ENCODE peak calls at places on chromosomes 3 and 15, in six cellular contexts. One of them, this sample, is unnamed.

GRCh38 chr3:69009559-69010410 is 3.7 kb downstream of the EOGT start:
- DNase-seq in lower leg skin: no peak
- DNase-seq in AG04450: peak; percentile 86
- DNase-seq in GM20000: no peak
- DNase-seq in GM10248: no peak
- DNase-seq in fibroblast of the aortic adventitia: peak; percentile 94
- DNase-seq in this sample: no peak

GRCh38 chr15:88834211-88834812 is 31.1 kb downstream of the ACAN start:
- DNase-seq in lower leg skin: peak; percentile 87
- DNase-seq in AG04450: no peak
- DNase-seq in GM20000: peak; percentile 38
- DNase-seq in GM10248: no peak
- DNase-seq in fibroblast of the aortic adventitia: peak; percentile 74
- DNase-seq in this sample: no peak

GRCh38 chr15:34986326-34987181 is 1.5 kb downstream of the ZNF770 start:
- DNase-seq in lower leg skin: no peak
- DNase-seq in AG04450: no peak
- DNase-seq in GM20000: no peak
- DNase-seq in GM10248: no peak
- DNase-seq in fibroblast of the aortic adventitia: no peak
- DNase-seq in this sample: no peak

GRCh38 chr15:55654541-55654940 is 66.4 kb upstream of the PYGO1 start:
- DNase-seq in lower leg skin: no peak
- DNase-seq in AG04450: peak; percentile 3
- DNase-seq in GM20000: no peak
- DNase-seq in GM10248: no peak
- DNase-seq in fibroblast of the aortic adventitia: peak; percentile 39
- DNase-seq in this sample: no peak

GRCh38 chr15:60918234-60918964 is 310.7 kb downstream of the RORA start:
- DNase-seq in lower leg skin: no peak
- DNase-seq in AG04450: no peak
- DNase-seq in GM20000: no peak
- DNase-seq in GM10248: no peak
- DNase-seq in fibroblast of the aortic adventitia: no peak
- DNase-seq in this sample: no peak

GRCh38 chr3:150177673-150178378 is 207.1 kb upstream of the PFN2 start:
- DNase-seq in lower leg skin: no peak
- DNase-seq in AG04450: peak; percentile 10
- DNase-seq in GM20000: no peak
- DNase-seq in GM10248: no peak
- DNase-seq in fibroblast of the aortic adventitia: peak; percentile 59
- DNase-seq in this sample: no peak

GRCh38 chr3:112628038-112628437 is 12.9 kb downstream of the CCDC80 start:
- DNase-seq in lower leg skin: no peak
- DNase-seq in AG04450: no peak
- DNase-seq in GM20000: no peak
- DNase-seq in GM10248: no peak
- DNase-seq in fibroblast of the aortic adventitia: no peak
- DNase-seq in this sample: no peak

GRCh38 chr3:194337965-194338753 is 13.0 kb downstream of the CPN2 start:
- DNase-seq in lower leg skin: no peak
- DNase-seq in AG04450: no peak
- DNase-seq in GM20000: no peak
- DNase-seq in GM10248: no peak
- DNase-seq in fibroblast of the aortic adventitia: no peak
- DNase-seq in this sample: no peak

GRCh38 chr15:65132841-65133549 is 613 bp downstream of the PDCD7 start:
- DNase-seq in lower leg skin: no peak
- DNase-seq in AG04450: peak; percentile 7
- DNase-seq in GM20000: peak; percentile 79
- DNase-seq in GM10248: peak; percentile 66
- DNase-seq in fibroblast of the aortic adventitia: peak; percentile 40
- DNase-seq in this sample: peak; percentile 74

GRCh38 chr15:58434334-58434888 is 2.6 kb downstream of the LIPC start:
- DNase-seq in lower leg skin: peak; percentile 46
- DNase-seq in AG04450: no peak
- DNase-seq in GM20000: no peak
- DNase-seq in GM10248: no peak
- DNase-seq in fibroblast of the aortic adventitia: no peak
- DNase-seq in this sample: no peak

GRCh38 chr3:101574388-101575156 is 592 bp downstream of the PCNP start:
- DNase-seq in lower leg skin: peak; percentile 89
- DNase-seq in AG04450: no peak
- DNase-seq in GM20000: peak; percentile 41
- DNase-seq in GM10248: no peak
- DNase-seq in fibroblast of the aortic adventitia: peak; percentile 55
- DNase-seq in this sample: no peak

GRCh38 chr3:56810912-56811544 is 9.3 kb upstream of the ARHGEF3 start:
- DNase-seq in lower leg skin: no peak
- DNase-seq in AG04450: no peak
- DNase-seq in GM20000: no peak
- DNase-seq in GM10248: no peak
- DNase-seq in fibroblast of the aortic adventitia: no peak
- DNase-seq in this sample: no peak

GRCh38 chr3:69081583-69082262 is 1.6 kb upstream of the UBA3 start:
- DNase-seq in lower leg skin: no peak
- DNase-seq in AG04450: no peak
- DNase-seq in GM20000: no peak
- DNase-seq in GM10248: no peak
- DNase-seq in fibroblast of the aortic adventitia: no peak
- DNase-seq in this sample: no peak

GRCh38 chr3:157865449-157865862 is 240.8 kb downstream of the SHOX2 start:
- DNase-seq in lower leg skin: no peak
- DNase-seq in AG04450: no peak
- DNase-seq in GM20000: peak; percentile 63
- DNase-seq in GM10248: peak; percentile 58
- DNase-seq in fibroblast of the aortic adventitia: no peak
- DNase-seq in this sample: no peak
- TF ChIP-seq CTCF in lower leg skin: no peak
- TF ChIP-seq CTCF in AG04450: peak; percentile 41
- TF ChIP-seq CTCF in GM20000: peak; percentile 53
- TF ChIP-seq CTCF in GM10248: peak; percentile 80
- TF ChIP-seq CTCF in fibroblast of the aortic adventitia: peak; percentile 36
- TF ChIP-seq CTCF in this sample: peak; percentile 68

GRCh38 chr15:91098451-91098850 is 1.6 kb upstream of the SV2B start:
- DNase-seq in lower leg skin: no peak
- DNase-seq in AG04450: no peak
- DNase-seq in GM20000: no peak
- DNase-seq in GM10248: no peak
- DNase-seq in fibroblast of the aortic adventitia: no peak
- DNase-seq in this sample: no peak

GRCh38 chr15:91100561-91101355 is 701 bp downstream of the SV2B start:
- DNase-seq in lower leg skin: no peak
- DNase-seq in AG04450: no peak
- DNase-seq in GM20000: no peak
- DNase-seq in GM10248: no peak
- DNase-seq in fibroblast of the aortic adventitia: peak; percentile 31
- DNase-seq in this sample: no peak

GRCh38 chr15:91101356-91101920 is 1.4 kb downstream of the SV2B start:
- DNase-seq in lower leg skin: no peak
- DNase-seq in AG04450: no peak
- DNase-seq in GM20000: no peak
- DNase-seq in GM10248: no peak
- DNase-seq in fibroblast of the aortic adventitia: no peak
- DNase-seq in this sample: no peak

GRCh38 chr15:91102546-91103330 is 2.7 kb downstream of the SV2B start:
- DNase-seq in lower leg skin: no peak
- DNase-seq in AG04450: no peak
- DNase-seq in GM20000: no peak
- DNase-seq in GM10248: no peak
- DNase-seq in fibroblast of the aortic adventitia: no peak
- DNase-seq in this sample: no peak

GRCh38 chr15:91099616-91100560 is at the start of gene SV2B:
- DNase-seq in lower leg skin: peak; percentile 91
- DNase-seq in AG04450: no peak
- DNase-seq in GM20000: peak; percentile 73
- DNase-seq in GM10248: peak; percentile 53
- DNase-seq in fibroblast of the aortic adventitia: peak; percentile 23
- DNase-seq in this sample: no peak
- TF ChIP-seq CTCF in lower leg skin: no peak
- TF ChIP-seq CTCF in AG04450: no peak
- TF ChIP-seq CTCF in GM20000: no peak
- TF ChIP-seq CTCF in GM10248: peak; percentile 24
- TF ChIP-seq CTCF in fibroblast of the aortic adventitia: peak; percentile 14
- TF ChIP-seq CTCF in this sample: peak; percentile 22

DNA sequence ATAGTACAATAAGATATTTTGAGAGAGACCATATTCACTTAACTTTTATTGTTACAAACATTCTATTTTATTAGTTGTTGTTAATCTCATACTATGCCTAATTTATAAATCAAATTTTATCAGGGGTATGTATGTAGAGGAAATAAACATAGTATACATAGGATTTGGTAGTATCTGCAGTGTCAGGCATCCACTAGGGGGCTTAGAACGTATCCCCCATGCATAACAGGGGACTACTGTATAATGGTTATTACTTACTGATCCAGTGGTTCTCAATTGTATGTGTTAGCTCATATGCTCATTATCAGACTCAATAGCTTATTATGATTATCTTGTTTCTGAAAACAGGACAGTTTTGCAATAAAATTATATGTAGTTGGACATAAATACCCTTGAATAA is 27.6 kb downstream of the CMC1 start:
- DNase-seq in lower leg skin: no peak
- DNase-seq in AG04450: no peak
- DNase-seq in GM20000: no peak
- DNase-seq in GM10248: no peak
- DNase-seq in fibroblast of the aortic adventitia: no peak
- DNase-seq in this sample: no peak
- TF ChIP-seq CTCF in lower leg skin: no peak
- TF ChIP-seq CTCF in AG04450: peak; percentile 39
- TF ChIP-seq CTCF in GM20000: no peak
- TF ChIP-seq CTCF in GM10248: no peak
- TF ChIP-seq CTCF in fibroblast of the aortic adventitia: peak; percentile 28
- TF ChIP-seq CTCF in this sample: peak; percentile 61

GRCh38 chr3:106570426-106570825 is 701.6 kb upstream of the CBLB start:
- DNase-seq in lower leg skin: no peak
- DNase-seq in AG04450: no peak
- DNase-seq in GM20000: no peak
- DNase-seq in GM10248: no peak
- DNase-seq in fibroblast of the aortic adventitia: no peak
- DNase-seq in this sample: no peak

GRCh38 chr3:106560451-106560966 is 691.7 kb upstream of the CBLB start:
- DNase-seq in lower leg skin: no peak
- DNase-seq in AG04450: no peak
- DNase-seq in GM20000: no peak
- DNase-seq in GM10248: no peak
- DNase-seq in fibroblast of the aortic adventitia: peak; percentile 82
- DNase-seq in this sample: no peak

DNA sequence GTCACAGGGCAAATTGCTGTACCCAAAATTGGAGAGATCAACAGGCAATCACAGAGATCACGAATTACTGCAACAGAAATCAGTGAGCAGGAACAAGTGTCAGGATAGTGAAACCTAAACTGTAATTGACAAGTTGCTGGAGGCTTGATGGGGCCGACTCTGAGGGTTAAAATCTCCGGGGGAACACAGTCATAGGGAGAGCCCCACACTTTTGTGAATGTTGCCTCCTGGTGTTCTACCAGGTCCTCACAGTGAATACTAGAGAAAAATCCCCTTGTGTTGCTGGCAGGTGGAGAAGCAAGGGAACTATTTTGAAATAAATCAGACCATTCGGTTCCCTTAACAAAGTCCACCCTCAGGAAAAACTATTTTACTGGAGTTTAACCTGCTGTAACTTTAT is 697.5 kb upstream of the CBLB start:
- DNase-seq in lower leg skin: no peak
- DNase-seq in AG04450: no peak
- DNase-seq in GM20000: peak; percentile 50
- DNase-seq in GM10248: peak; percentile 35
- DNase-seq in fibroblast of the aortic adventitia: no peak
- DNase-seq in this sample: no peak
- TF ChIP-seq CTCF in lower leg skin: no peak
- TF ChIP-seq CTCF in AG04450: peak; percentile 4
- TF ChIP-seq CTCF in GM20000: peak; percentile 16
- TF ChIP-seq CTCF in GM10248: peak; percentile 40
- TF ChIP-seq CTCF in fibroblast of the aortic adventitia: no peak
- TF ChIP-seq CTCF in this sample: no peak

GRCh38 chr3:49689046-49689886 is at the start of the genes MST1 and RNF123:
- DNase-seq in lower leg skin: peak; percentile 97
- DNase-seq in AG04450: peak; percentile 78
- DNase-seq in GM20000: peak; percentile 93
- DNase-seq in GM10248: peak; percentile 93
- DNase-seq in fibroblast of the aortic adventitia: peak; percentile 90
- DNase-seq in this sample: peak; percentile 95
- TF ChIP-seq CTCF in lower leg skin: no peak
- TF ChIP-seq CTCF in AG04450: peak; percentile 48
- TF ChIP-seq CTCF in GM20000: no peak
- TF ChIP-seq CTCF in GM10248: peak; percentile 31
- TF ChIP-seq CTCF in fibroblast of the aortic adventitia: peak; percentile 45
- TF ChIP-seq CTCF in this sample: peak; percentile 60

DNA sequence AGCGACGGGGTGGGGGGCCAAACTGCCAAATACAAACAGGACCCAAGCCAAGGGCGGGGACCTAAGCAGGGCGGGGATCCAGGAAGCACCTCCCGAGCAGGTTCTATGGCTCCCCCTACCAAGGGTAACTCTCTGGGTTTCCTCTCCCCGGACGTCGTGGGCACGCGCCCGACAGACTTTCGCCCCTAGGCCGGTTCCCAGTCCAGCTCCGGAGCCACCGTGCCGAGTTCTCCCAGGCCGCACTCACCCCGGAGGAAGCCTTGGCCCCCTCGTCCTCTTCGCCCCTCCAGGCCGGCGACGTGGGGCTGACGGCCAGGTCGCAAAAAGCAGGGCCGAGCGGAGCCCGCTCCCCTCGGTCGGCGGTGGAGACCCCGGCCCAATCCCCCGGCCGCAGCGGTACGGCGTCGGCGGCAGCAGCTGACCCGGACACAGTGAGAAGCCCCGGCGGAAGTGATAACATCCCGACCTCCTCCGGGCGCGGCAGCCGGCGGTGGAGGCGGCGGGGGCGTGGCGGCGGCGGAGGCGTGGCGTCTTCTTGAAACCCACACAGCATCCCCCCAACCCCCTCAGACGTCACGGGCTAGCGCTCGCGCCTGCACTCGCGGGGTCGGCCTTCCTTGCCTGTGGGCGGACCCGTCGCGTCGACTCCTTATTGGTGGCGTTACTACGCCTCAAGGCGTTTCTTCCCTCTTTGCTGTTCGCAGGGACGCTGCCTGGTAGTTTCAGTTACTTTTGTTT is at the start of gene BNIP2:
- DNase-seq in lower leg skin: peak; percentile 100
- DNase-seq in AG04450: peak; percentile 94
- DNase-seq in GM20000: peak; percentile 93
- DNase-seq in GM10248: peak; percentile 93
- DNase-seq in fibroblast of the aortic adventitia: peak; percentile 98
- DNase-seq in this sample: peak; percentile 99
- TF ChIP-seq CTCF in lower leg skin: no peak
- TF ChIP-seq CTCF in AG04450: no peak
- TF ChIP-seq CTCF in GM20000: no peak
- TF ChIP-seq CTCF in GM10248: no peak
- TF ChIP-seq CTCF in fibroblast of the aortic adventitia: no peak
- TF ChIP-seq CTCF in this sample: no peak

This sample was measured in type B pancreatic cell.